ENCODE peak calls at places on chromosomes 12 and 14, in nine cellular contexts. A, I, G, L, S, D, H, R and M are unnamed samples.

GRCh38 chr12:116455540-116456306 is 103.5 kb upstream of the MAP1LC3B2 start:
- DNase-seq in D (peak; percentile 54), A (peak; percentile 96), H (no peak), S (no peak), G (peak; percentile 66), R (peak; percentile 92), L (peak; percentile 49), I (peak; percentile 48), M (peak; percentile 78)

GRCh38 chr14:40485688-40486087 is 1053.5 kb upstream of the FBXO33 start:
- DNase-seq in L (no peak), A (no peak), S (no peak), D (no peak), R (no peak), H (no peak), G (no peak), I (no peak), M (no peak)

GRCh38 chr14:101737414-101738367 is 23.8 kb upstream of the PPP2R5C start:
- DNase-seq in G (peak; percentile 16), D (no peak), A (no peak), S (peak; percentile 30), H (no peak), R (no peak), I (no peak), L (no peak), M (no peak)

GRCh38 chr12:123990512-123990911 is 17.5 kb downstream of the ZNF664 start:
- DNase-seq in L (no peak), H (no peak), R (no peak), D (no peak), I (no peak), A (peak; percentile 46), G (no peak), S (no peak), M (no peak)

GRCh38 chr14:31205681-31206535 is 1.7 kb downstream of the HECTD1 start:
- DNase-seq in S (no peak), A (peak; percentile 88), D (peak; percentile 35), R (no peak), L (no peak), G (no peak), H (no peak), I (no peak), M (peak; percentile 58)

GRCh38 chr12:107570721-107571120 is 114.9 kb upstream of the PWP1 start:
- DNase-seq in S (no peak), A (peak; percentile 67), H (no peak), R (no peak), I (no peak), G (no peak), L (no peak), D (no peak), M (peak; percentile 16)

GRCh38 chr14:70203686-70204085 is 14.9 kb upstream of the SLC8A3 start:
- DNase-seq in S (no peak), D (no peak), L (no peak), I (no peak), R (no peak), H (no peak), G (no peak), A (no peak), M (no peak)

GRCh38 chr12:84408936-84409335 is 503.7 kb downstream of the SLC6A15 start:
- DNase-seq in I (no peak), L (no peak), D (no peak), G (no peak), A (no peak), S (no peak), R (no peak), H (no peak), M (no peak)

GRCh38 chr12:24838531-24838950 is 110.4 kb downstream of the BCAT1 start:
- DNase-seq in D (no peak), I (no peak), A (peak; percentile 87), H (no peak), R (peak; percentile 74), G (no peak), L (no peak), S (no peak), M (peak; percentile 74)

GRCh38 chr14:62988967-62989366 is 56.3 kb downstream of the KCNH5 start:
- DNase-seq in H (no peak), A (peak; percentile 28), D (no peak), S (no peak), I (no peak), L (no peak), R (no peak), G (no peak), M (peak; percentile 4)

GRCh38 chr12:62466596-62467411 is at the start of gene MON2:
- DNase-seq in G (peak; percentile 87), R (peak; percentile 94), S (peak; percentile 81), L (peak; percentile 91), D (peak; percentile 93), I (peak; percentile 90), H (peak; percentile 97), A (peak; percentile 78), M (peak; percentile 29)

GRCh38 chr12:128914908-128915563 is 61.8 kb downstream of the GLT1D1 start:
- DNase-seq in S (no peak), G (no peak), R (no peak), A (no peak), I (no peak), D (no peak), H (no peak), L (no peak), M (no peak)

GRCh38 chr14:40218282-40218941 is 786.2 kb upstream of the FBXO33 start:
- DNase-seq in R (no peak), L (no peak), A (no peak), G (no peak), D (no peak), S (no peak), I (no peak), H (no peak), M (no peak)

GRCh38 chr12:93572712-93573551 is 457 bp downstream of the SOCS2 start:
- DNase-seq in G (no peak), S (peak; percentile 19), D (peak; percentile 53), H (peak; percentile 89), I (no peak), R (peak; percentile 72), A (peak; percentile 23), L (peak; percentile 53), M (no peak)

GRCh38 chr12:131831635-131832041 is 3.4 kb downstream of the MMP17 start:
- DNase-seq in G (no peak), R (peak; percentile 63), L (no peak), S (no peak), H (no peak), I (no peak), D (no peak), A (peak; percentile 53), M (peak; percentile 69)

GRCh38 chr12:59444932-59445331 is 150.9 kb upstream of the SLC16A7 start:
- DNase-seq in R (no peak), A (peak; percentile 15), L (no peak), G (no peak), D (no peak), H (no peak), S (peak; percentile 15), I (no peak), M (no peak)

GRCh38 chr14:22871962-22872832 is 657 bp downstream of the LRP10 start:
- DNase-seq in I (peak; percentile 90), S (peak; percentile 68), R (peak; percentile 94), D (peak; percentile 92), G (peak; percentile 86), H (no peak), A (peak; percentile 81), L (peak; percentile 74), M (peak; percentile 58)

GRCh38 chr12:57520008-57520726 is at the start of gene DDIT3:
- DNase-seq in I (peak; percentile 100), G (peak; percentile 99), D (peak; percentile 59), R (peak; percentile 100), A (peak; percentile 98), L (peak; percentile 99), S (peak; percentile 100), H (peak; percentile 99), M (peak; percentile 98)
- TF ChIP-seq CTCF in I (no peak), G (no peak), D (no peak), R (no peak), A (no peak), L (no peak), S (no peak), H (no peak), M (no peak)

DNA sequence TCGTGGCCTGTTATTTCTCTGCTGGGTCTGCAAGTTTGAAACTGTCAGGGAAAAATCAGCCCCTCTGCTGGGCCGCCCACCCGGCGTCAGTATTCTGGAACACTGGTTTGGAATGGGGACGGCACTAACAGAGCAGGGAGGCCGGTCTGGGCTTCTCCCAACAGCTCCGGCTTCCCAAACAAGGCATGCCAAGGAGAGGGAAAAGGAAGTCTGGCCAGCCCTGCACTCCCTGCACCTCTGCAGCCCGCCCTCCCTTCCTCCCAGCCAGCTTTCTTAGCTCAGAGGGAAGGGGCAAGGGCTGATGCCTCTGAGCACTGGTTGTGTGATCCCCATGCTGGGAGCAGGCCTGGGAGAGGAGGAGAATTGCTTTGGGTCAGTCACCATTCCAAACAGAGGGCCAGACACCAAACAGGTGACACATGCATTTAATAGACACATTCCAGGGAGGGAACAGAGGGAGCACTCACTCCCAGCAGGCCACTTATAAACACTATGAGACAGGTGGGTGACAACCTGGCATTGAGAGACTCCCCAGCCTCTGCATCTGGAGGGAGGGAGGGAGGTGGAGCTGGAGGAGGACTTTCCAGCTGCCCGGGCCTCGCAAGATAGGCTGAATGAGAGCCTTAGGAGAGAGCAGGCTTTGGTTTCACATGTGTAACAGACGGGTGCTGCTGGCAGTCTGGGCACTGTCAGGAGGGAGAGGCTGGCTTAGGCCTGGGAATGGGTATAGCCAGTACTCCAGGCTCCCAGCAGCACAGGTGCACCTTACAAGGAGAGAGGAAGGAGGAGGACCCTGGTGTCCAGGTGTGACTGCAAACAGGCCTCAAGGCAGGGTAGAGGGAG is 10.3 kb downstream of the KRT75 start:
- DNase-seq in G (no peak), A (no peak), S (no peak), H (no peak), D (no peak), R (no peak), L (no peak), I (no peak), M (no peak)
- H3K27ac ChIP-seq in G (peak overlapping the region; percentile 68), A (no peak overlapping the region), S (no peak overlapping the region), H (peak overlapping the region; percentile 69), D (no peak overlapping the region), R (no peak overlapping the region), L (peak overlapping the region; percentile 9), I (no peak overlapping the region), M (no peak overlapping the region)

DNA sequence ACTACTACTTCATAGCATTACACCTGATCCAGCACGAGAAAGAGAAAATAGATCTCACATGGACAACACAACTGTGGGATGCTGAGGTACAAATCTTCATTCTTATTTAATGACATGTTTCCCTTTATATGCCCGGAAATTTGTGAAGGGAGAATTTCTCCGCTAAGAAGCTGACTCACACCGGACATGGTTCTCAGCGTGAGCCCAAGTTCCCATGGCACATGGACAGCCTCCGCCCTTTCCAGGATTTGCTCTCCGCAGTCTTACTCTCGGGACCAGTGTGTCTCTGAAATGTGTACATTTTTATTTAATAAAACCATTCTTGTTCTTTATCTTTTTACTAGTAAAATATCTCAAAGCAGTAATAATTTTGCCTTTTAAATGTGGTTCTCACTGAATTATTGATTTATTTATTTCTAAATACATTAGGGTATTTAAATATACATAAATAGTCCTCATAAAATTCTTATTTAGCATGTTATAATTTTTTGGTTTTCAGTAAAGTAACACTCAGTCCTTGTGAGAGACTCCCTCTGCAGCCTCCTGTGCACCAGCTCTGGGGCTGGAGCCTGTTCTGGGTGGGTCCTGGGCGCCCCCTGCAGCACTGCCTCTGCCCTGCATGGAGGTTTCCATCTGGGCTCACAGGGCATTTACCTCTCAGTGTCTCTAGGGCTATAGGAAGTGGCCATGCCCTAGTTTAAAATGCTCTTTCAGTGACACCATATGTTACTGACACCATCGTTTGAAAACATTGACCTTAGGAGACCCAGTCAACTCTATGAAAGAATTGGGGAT is 1155.0 kb downstream of the TMEM121 start:
- DNase-seq in H (peak; percentile 17), A (no peak), R (no peak), I (no peak), G (no peak), L (no peak), S (no peak), D (no peak), M (no peak)
- TF ChIP-seq CTCF in H (no peak), A (no peak), R (no peak), I (no peak), G (no peak), L (no peak), S (no peak), D (no peak), M (no peak)

GRCh38 chr14:68898248-68899032 is 80.7 kb downstream of the ACTN1 start:
- DNase-seq in A (no peak), I (no peak), L (no peak), R (no peak), S (no peak), D (no peak), H (no peak), G (no peak), M (no peak)
- H3K27ac ChIP-seq in A (peak overlapping the region; percentile 24), I (peak overlapping the region; percentile 57), L (no peak overlapping the region), R (peak overlapping the region; percentile 80), S (no peak overlapping the region), D (no peak overlapping the region), H (no peak overlapping the region), G (no peak overlapping the region), M (no peak overlapping the region)